ENCODE peak calls at places on chromosome 3, in ten cellular contexts. One of them, this sample, is unnamed.

GRCh38 chr3:8529738-8530525 is 28.3 kb downstream of the LMCD1 start:
- DNase-seq in B cell: no peak
- DNase-seq in neural crest cell: no peak
- DNase-seq in DND-41: no peak
- DNase-seq in ovary: no peak
- DNase-seq in activated B cell treated with CpG ODN at 0.5 μM for 24 hours: no peak
- DNase-seq in HCT116: no peak
- DNase-seq in heart right ventricle: no peak
- DNase-seq in GM12865: no peak
- DNase-seq in H9: no peak
- DNase-seq in this sample: no peak

GRCh38 chr3:120636790-120637401 is 40.8 kb downstream of the NDUFB4 start:
- DNase-seq in neural crest cell: no peak
- DNase-seq in GM12865: no peak
- DNase-seq in B cell: no peak
- DNase-seq in ovary: no peak
- DNase-seq in heart right ventricle: no peak
- DNase-seq in H9: no peak
- DNase-seq in HCT116: no peak
- DNase-seq in activated B cell treated with CpG ODN at 0.5 μM for 24 hours: no peak
- DNase-seq in DND-41: no peak
- DNase-seq in this sample: no peak

GRCh38 chr3:31974454-31974853 is 6.6 kb downstream of the OSBPL10 start:
- DNase-seq in HCT116: no peak
- DNase-seq in H9: no peak
- DNase-seq in activated B cell treated with CpG ODN at 0.5 μM for 24 hours: no peak
- DNase-seq in heart right ventricle: no peak
- DNase-seq in DND-41: no peak
- DNase-seq in B cell: no peak
- DNase-seq in GM12865: no peak
- DNase-seq in neural crest cell: no peak
- DNase-seq in ovary: no peak
- DNase-seq in this sample: no peak

GRCh38 chr3:194285859-194286197 is 65.3 kb downstream of the CPN2 start:
- DNase-seq in H9: no peak
- DNase-seq in ovary: no peak
- DNase-seq in HCT116: no peak
- DNase-seq in heart right ventricle: no peak
- DNase-seq in DND-41: no peak
- DNase-seq in GM12865: no peak
- DNase-seq in B cell: no peak
- DNase-seq in activated B cell treated with CpG ODN at 0.5 μM for 24 hours: no peak
- DNase-seq in neural crest cell: no peak
- DNase-seq in this sample: no peak

GRCh38 chr3:178964551-178964950 is 107.1 kb downstream of the ZMAT3 start:
- DNase-seq in HCT116: no peak
- DNase-seq in neural crest cell: no peak
- DNase-seq in activated B cell treated with CpG ODN at 0.5 μM for 24 hours: no peak
- DNase-seq in ovary: no peak
- DNase-seq in DND-41: no peak
- DNase-seq in GM12865: no peak
- DNase-seq in B cell: no peak
- DNase-seq in heart right ventricle: no peak
- DNase-seq in H9: no peak
- DNase-seq in this sample: no peak

GRCh38 chr3:100213891-100214573 is 46.8 kb upstream of the TBC1D23 start:
- DNase-seq in neural crest cell: no peak
- DNase-seq in H9: no peak
- DNase-seq in HCT116: no peak
- DNase-seq in B cell: no peak
- DNase-seq in DND-41: no peak
- DNase-seq in GM12865: no peak
- DNase-seq in activated B cell treated with CpG ODN at 0.5 μM for 24 hours: no peak
- DNase-seq in ovary: no peak
- DNase-seq in heart right ventricle: no peak
- DNase-seq in this sample: no peak

GRCh38 chr3:120177151-120177550 is 82.9 kb upstream of the GSK3B start:
- DNase-seq in ovary: no peak
- DNase-seq in neural crest cell: peak
- DNase-seq in heart right ventricle: peak
- DNase-seq in GM12865: no peak
- DNase-seq in DND-41: no peak
- DNase-seq in H9: peak
- DNase-seq in HCT116: no peak
- DNase-seq in B cell: no peak
- DNase-seq in activated B cell treated with CpG ODN at 0.5 μM for 24 hours: no peak
- DNase-seq in this sample: no peak

GRCh38 chr3:57706462-57706861 is 13.6 kb upstream of the DENND6A start:
- DNase-seq in DND-41: no peak
- DNase-seq in neural crest cell: no peak
- DNase-seq in B cell: no peak
- DNase-seq in ovary: no peak
- DNase-seq in H9: no peak
- DNase-seq in heart right ventricle: no peak
- DNase-seq in GM12865: no peak
- DNase-seq in HCT116: peak
- DNase-seq in activated B cell treated with CpG ODN at 0.5 μM for 24 hours: no peak
- DNase-seq in this sample: no peak

GRCh38 chr3:150737874-150738679 is 24.9 kb downstream of the SIAH2 start:
- DNase-seq in H9: peak
- DNase-seq in heart right ventricle: no peak
- DNase-seq in HCT116: peak
- DNase-seq in DND-41: no peak
- DNase-seq in neural crest cell: no peak
- DNase-seq in activated B cell treated with CpG ODN at 0.5 μM for 24 hours: no peak
- DNase-seq in B cell: no peak
- DNase-seq in GM12865: peak
- DNase-seq in ovary: peak
- DNase-seq in this sample: no peak

GRCh38 chr3:177466076-177466475 is 268.8 kb upstream of the TBL1XR1 start:
- DNase-seq in activated B cell treated with CpG ODN at 0.5 μM for 24 hours: no peak
- DNase-seq in heart right ventricle: no peak
- DNase-seq in GM12865: peak
- DNase-seq in H9: no peak
- DNase-seq in ovary: no peak
- DNase-seq in DND-41: no peak
- DNase-seq in HCT116: no peak
- DNase-seq in neural crest cell: no peak
- DNase-seq in B cell: no peak
- DNase-seq in this sample: peak

GRCh38 chr3:108818404-108818803 is 4.2 kb upstream of the TRAT1 start:
- DNase-seq in neural crest cell: no peak
- DNase-seq in B cell: no peak
- DNase-seq in GM12865: peak
- DNase-seq in ovary: no peak
- DNase-seq in heart right ventricle: no peak
- DNase-seq in HCT116: peak
- DNase-seq in activated B cell treated with CpG ODN at 0.5 μM for 24 hours: no peak
- DNase-seq in H9: peak
- DNase-seq in DND-41: peak
- DNase-seq in this sample: peak
- TF ChIP-seq CTCF in neural crest cell: no peak
- TF ChIP-seq CTCF in B cell: no peak
- TF ChIP-seq CTCF in GM12865: peak
- TF ChIP-seq CTCF in ovary: no peak
- TF ChIP-seq CTCF in heart right ventricle: no peak
- TF ChIP-seq CTCF in HCT116: peak
- TF ChIP-seq CTCF in activated B cell treated with CpG ODN at 0.5 μM for 24 hours: no peak
- TF ChIP-seq CTCF in H9: peak
- TF ChIP-seq CTCF in DND-41: peak
- TF ChIP-seq CTCF in this sample: peak

DNA sequence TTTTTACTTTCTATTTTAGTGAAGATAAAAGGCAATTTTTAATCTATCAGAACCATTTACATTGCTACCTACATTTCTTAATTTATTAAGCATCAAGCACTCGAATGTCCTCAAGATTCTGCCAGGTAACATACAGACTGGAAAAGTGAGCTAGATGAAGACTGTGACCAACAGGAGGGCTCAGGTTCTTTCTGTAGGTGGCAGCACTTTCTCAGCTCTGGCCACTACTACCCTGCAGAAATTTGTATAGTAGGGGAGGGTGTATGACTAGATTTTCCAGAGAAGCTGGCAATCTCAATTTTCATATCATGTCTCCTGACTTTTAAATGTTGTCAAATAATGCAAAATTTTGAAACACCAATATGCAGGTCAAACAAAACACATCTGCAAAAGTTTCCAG is 165.0 kb upstream of the SUCLG2 start:
- DNase-seq in B cell: no peak
- DNase-seq in heart right ventricle: no peak
- DNase-seq in HCT116: no peak
- DNase-seq in GM12865: no peak
- DNase-seq in H9: peak
- DNase-seq in ovary: no peak
- DNase-seq in neural crest cell: no peak
- DNase-seq in DND-41: no peak
- DNase-seq in activated B cell treated with CpG ODN at 0.5 μM for 24 hours: no peak
- DNase-seq in this sample: no peak
- TF ChIP-seq CTCF in B cell: no peak
- TF ChIP-seq CTCF in heart right ventricle: no peak
- TF ChIP-seq CTCF in HCT116: peak
- TF ChIP-seq CTCF in GM12865: peak
- TF ChIP-seq CTCF in H9: peak
- TF ChIP-seq CTCF in ovary: no peak
- TF ChIP-seq CTCF in neural crest cell: peak
- TF ChIP-seq CTCF in DND-41: peak
- TF ChIP-seq CTCF in activated B cell treated with CpG ODN at 0.5 μM for 24 hours: no peak
- TF ChIP-seq CTCF in this sample: peak

GRCh38 chr3:129224984-129225393 is 24.4 kb upstream of the COPG1 start:
- DNase-seq in GM12865: no peak
- DNase-seq in DND-41: no peak
- DNase-seq in HCT116: no peak
- DNase-seq in heart right ventricle: peak
- DNase-seq in H9: peak
- DNase-seq in neural crest cell: no peak
- DNase-seq in ovary: peak
- DNase-seq in B cell: peak
- DNase-seq in activated B cell treated with CpG ODN at 0.5 μM for 24 hours: no peak
- DNase-seq in this sample: no peak

GRCh38 chr3:129230311-129231019 is 18.9 kb upstream of the COPG1 start:
- DNase-seq in DND-41: no peak
- DNase-seq in ovary: no peak
- DNase-seq in H9: no peak
- DNase-seq in activated B cell treated with CpG ODN at 0.5 μM for 24 hours: no peak
- DNase-seq in neural crest cell: no peak
- DNase-seq in HCT116: no peak
- DNase-seq in B cell: peak
- DNase-seq in heart right ventricle: no peak
- DNase-seq in GM12865: peak
- DNase-seq in this sample: no peak

GRCh38 chr3:129231331-129232119 is 17.9 kb upstream of the COPG1 start:
- DNase-seq in heart right ventricle: no peak
- DNase-seq in activated B cell treated with CpG ODN at 0.5 μM for 24 hours: no peak
- DNase-seq in B cell: peak
- DNase-seq in DND-41: no peak
- DNase-seq in neural crest cell: no peak
- DNase-seq in HCT116: no peak
- DNase-seq in H9: no peak
- DNase-seq in GM12865: no peak
- DNase-seq in ovary: no peak
- DNase-seq in this sample: no peak

GRCh38 chr3:129226374-129226773 is 23.0 kb upstream of the COPG1 start:
- DNase-seq in heart right ventricle: peak
- DNase-seq in ovary: peak
- DNase-seq in GM12865: no peak
- DNase-seq in DND-41: no peak
- DNase-seq in activated B cell treated with CpG ODN at 0.5 μM for 24 hours: no peak
- DNase-seq in HCT116: peak
- DNase-seq in H9: no peak
- DNase-seq in neural crest cell: no peak
- DNase-seq in B cell: peak
- DNase-seq in this sample: no peak

DNA sequence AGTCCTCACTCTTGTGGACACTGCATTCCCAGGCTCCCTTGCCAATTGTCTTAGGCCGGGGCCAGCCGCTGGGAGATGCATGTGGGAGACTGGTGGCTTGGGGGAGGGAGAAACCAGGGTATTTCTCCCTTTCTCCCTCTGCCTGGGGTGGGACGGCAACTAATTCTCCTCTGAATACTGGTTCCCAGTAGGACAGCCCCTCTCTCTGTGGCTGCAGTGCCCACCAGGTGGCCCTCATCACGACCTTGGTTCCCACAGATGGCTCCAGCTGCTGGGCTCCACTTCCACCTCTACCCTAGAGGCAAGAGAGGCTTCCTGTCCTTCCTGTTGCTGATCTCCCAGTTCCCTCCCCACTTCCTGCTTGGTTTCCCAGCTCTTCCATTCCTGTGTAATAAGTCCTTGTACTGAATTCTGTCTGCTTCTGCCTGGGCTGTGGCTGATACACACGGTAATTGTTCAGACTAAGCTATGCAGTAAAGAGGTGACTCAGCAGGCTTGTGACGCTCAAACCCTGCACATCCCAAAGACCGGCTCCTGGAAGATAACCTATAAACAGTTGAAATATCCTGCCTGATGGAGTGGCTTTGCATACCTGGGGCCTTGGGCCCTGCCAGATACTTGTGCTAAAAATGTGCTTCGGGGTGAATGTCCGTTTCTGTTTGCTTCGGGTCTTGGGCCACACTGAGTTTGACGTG is 20.4 kb upstream of the COPG1 start:
- DNase-seq in ovary: no peak
- DNase-seq in activated B cell treated with CpG ODN at 0.5 μM for 24 hours: no peak
- DNase-seq in B cell: peak
- DNase-seq in GM12865: no peak
- DNase-seq in neural crest cell: no peak
- DNase-seq in H9: peak
- DNase-seq in HCT116: no peak
- DNase-seq in heart right ventricle: peak
- DNase-seq in DND-41: no peak
- DNase-seq in this sample: no peak
- TF ChIP-seq CTCF in ovary: no peak
- TF ChIP-seq CTCF in activated B cell treated with CpG ODN at 0.5 μM for 24 hours: no peak
- TF ChIP-seq CTCF in B cell: no peak
- TF ChIP-seq CTCF in GM12865: no peak
- TF ChIP-seq CTCF in neural crest cell: no peak
- TF ChIP-seq CTCF in H9: peak
- TF ChIP-seq CTCF in HCT116: no peak
- TF ChIP-seq CTCF in heart right ventricle: no peak
- TF ChIP-seq CTCF in DND-41: peak
- TF ChIP-seq CTCF in this sample: no peak

DNA sequence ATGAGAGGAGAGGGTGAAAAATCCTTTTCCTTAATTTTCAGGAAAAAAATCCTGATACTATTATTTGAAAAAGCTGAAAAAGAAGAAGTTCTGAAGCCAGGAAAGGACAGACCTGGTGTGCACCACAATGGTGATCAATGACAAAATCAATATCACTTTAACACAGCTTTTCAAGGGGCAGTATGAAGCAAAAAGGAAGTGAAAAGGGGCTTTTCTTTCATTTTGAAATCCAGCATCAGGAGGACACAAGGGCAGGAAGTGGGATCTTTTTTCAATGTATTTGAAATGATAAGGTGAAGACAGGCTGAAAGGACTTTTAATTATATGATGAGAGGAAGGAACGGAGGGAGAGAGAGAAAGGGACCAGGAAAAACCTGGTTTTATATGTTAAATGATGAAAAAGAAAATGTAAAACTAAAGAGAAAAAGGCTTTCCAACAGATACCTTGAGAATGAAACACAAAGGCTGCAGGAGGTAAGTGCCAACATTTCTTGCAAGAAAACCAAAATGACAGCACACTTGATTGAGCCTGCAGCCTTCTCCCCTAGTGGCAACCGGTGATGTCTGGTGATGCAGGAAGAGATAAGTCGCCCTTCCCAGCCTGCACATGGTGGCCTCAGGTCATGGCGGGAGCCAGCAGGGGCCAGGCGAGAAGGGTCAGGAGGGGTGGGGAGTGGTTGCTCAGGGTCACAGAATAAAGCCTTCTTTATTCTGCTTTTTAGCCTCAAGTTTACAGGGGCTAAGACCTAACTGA is 236.7 kb upstream of the WNT5A start:
- DNase-seq in HCT116: no peak
- DNase-seq in DND-41: no peak
- DNase-seq in heart right ventricle: no peak
- DNase-seq in activated B cell treated with CpG ODN at 0.5 μM for 24 hours: no peak
- DNase-seq in neural crest cell: peak
- DNase-seq in GM12865: peak
- DNase-seq in B cell: no peak
- DNase-seq in ovary: no peak
- DNase-seq in H9: peak
- DNase-seq in this sample: no peak
- TF ChIP-seq CTCF in HCT116: no peak
- TF ChIP-seq CTCF in DND-41: no peak
- TF ChIP-seq CTCF in heart right ventricle: no peak
- TF ChIP-seq CTCF in activated B cell treated with CpG ODN at 0.5 μM for 24 hours: no peak
- TF ChIP-seq CTCF in neural crest cell: no peak
- TF ChIP-seq CTCF in GM12865: peak
- TF ChIP-seq CTCF in B cell: no peak
- TF ChIP-seq CTCF in ovary: no peak
- TF ChIP-seq CTCF in H9: no peak
- TF ChIP-seq CTCF in this sample: no peak